ENCODE peak calls at places on chromosomes 4 and X, in four cellular contexts. One of them, this sample, is unnamed.

GRCh38 chr4:156329779-156330178 is 376.1 kb upstream of the CTSO start:
- DNase-seq in activated naive CD8-positive, alpha-beta T cell treated with anti-CD3 and anti-CD28 coated beads for 36 hours: no peak
- DNase-seq in nucleus accumbens: no peak
- DNase-seq in uterus: no peak
- DNase-seq in this sample: peak

GRCh38 chr4:83552924-83553323 is 17.0 kb downstream of the GPAT3 start:
- DNase-seq in activated naive CD8-positive, alpha-beta T cell treated with anti-CD3 and anti-CD28 coated beads for 36 hours: no peak
- DNase-seq in nucleus accumbens: no peak
- DNase-seq in uterus: no peak
- DNase-seq in this sample: peak

GRCh38 chr4:137650051-137650450 is 117.8 kb upstream of the PCDH18 start:
- DNase-seq in activated naive CD8-positive, alpha-beta T cell treated with anti-CD3 and anti-CD28 coated beads for 36 hours: no peak
- DNase-seq in nucleus accumbens: no peak
- DNase-seq in uterus: no peak
- DNase-seq in this sample: no peak

GRCh38 chr4:165053645-165054044 is at the start of gene TRIM75:
- DNase-seq in activated naive CD8-positive, alpha-beta T cell treated with anti-CD3 and anti-CD28 coated beads for 36 hours: no peak
- DNase-seq in nucleus accumbens: no peak
- DNase-seq in uterus: no peak
- DNase-seq in this sample: no peak

GRCh38 chr4:7526491-7526890 is 91.8 kb upstream of the PSAPL1 start:
- DNase-seq in activated naive CD8-positive, alpha-beta T cell treated with anti-CD3 and anti-CD28 coated beads for 36 hours: no peak
- DNase-seq in nucleus accumbens: no peak
- DNase-seq in uterus: no peak
- DNase-seq in this sample: no peak

GRCh38 chrX:1026263-1027015 is 186.0 kb downstream of the CRLF2 start:
- DNase-seq in activated naive CD8-positive, alpha-beta T cell treated with anti-CD3 and anti-CD28 coated beads for 36 hours: no peak
- DNase-seq in nucleus accumbens: no peak
- DNase-seq in uterus: no peak
- DNase-seq in this sample: no peak

GRCh38 chr4:181952478-181952877 is 290.7 kb upstream of the TENM3 start:
- DNase-seq in activated naive CD8-positive, alpha-beta T cell treated with anti-CD3 and anti-CD28 coated beads for 36 hours: no peak
- DNase-seq in nucleus accumbens: no peak
- DNase-seq in uterus: no peak
- DNase-seq in this sample: peak

GRCh38 chr4:38467296-38467695 is 196.7 kb upstream of the KLF3 start:
- DNase-seq in activated naive CD8-positive, alpha-beta T cell treated with anti-CD3 and anti-CD28 coated beads for 36 hours: no peak
- DNase-seq in nucleus accumbens: no peak
- DNase-seq in uterus: no peak
- DNase-seq in this sample: no peak

GRCh38 chrX:14872355-14872754 is 514 bp downstream of the FANCB start:
- DNase-seq in activated naive CD8-positive, alpha-beta T cell treated with anti-CD3 and anti-CD28 coated beads for 36 hours: peak
- DNase-seq in nucleus accumbens: no peak
- DNase-seq in uterus: no peak
- DNase-seq in this sample: no peak

GRCh38 chr4:166315721-166316467 is 442.9 kb downstream of the TLL1 start:
- DNase-seq in activated naive CD8-positive, alpha-beta T cell treated with anti-CD3 and anti-CD28 coated beads for 36 hours: no peak
- DNase-seq in nucleus accumbens: no peak
- DNase-seq in uterus: no peak
- DNase-seq in this sample: no peak

GRCh38 chrX:133689997-133690599 is 274.8 kb upstream of the GPC4 start:
- DNase-seq in activated naive CD8-positive, alpha-beta T cell treated with anti-CD3 and anti-CD28 coated beads for 36 hours: no peak
- DNase-seq in nucleus accumbens: no peak
- DNase-seq in uterus: no peak
- DNase-seq in this sample: no peak

GRCh38 chrX:101078716-101079115 is at the start of gene TMEM35A:
- DNase-seq in activated naive CD8-positive, alpha-beta T cell treated with anti-CD3 and anti-CD28 coated beads for 36 hours: no peak
- DNase-seq in nucleus accumbens: peak
- DNase-seq in uterus: no peak
- DNase-seq in this sample: peak